ENCODE peak calls at places on chromosome 1, in nine cellular contexts. P is ovary, W is hepatocyte, Q is fibroblast of pulmonary artery, N is ascending aorta, U is tibial nerve, I is HCT116, F is spleen, A is dorsolateral prefrontal cortex. H is an unnamed sample.

GRCh38 chr1:230868736-230869385 is 540 bp upstream of the C1orf198 start:
- DNase-seq in N (no peak), A (peak; percentile 70), P (peak; percentile 58), F (peak; percentile 80), Q (peak; percentile 39), W (peak; percentile 77), I (peak; percentile 24), U (no peak), H (peak; percentile 34)

GRCh38 chr1:226679853-226680516 is 59.1 kb downstream of the ITPKB start:
- DNase-seq in W (peak; percentile 86), A (peak; percentile 73), I (no peak), U (peak; percentile 90), N (no peak), F (peak; percentile 95), P (peak; percentile 89), Q (peak; percentile 68), H (peak; percentile 35)

GRCh38 chr1:210230149-210230695 is 2.4 kb upstream of the SERTAD4 start:
- DNase-seq in N (no peak), W (no peak), Q (no peak), I (no peak), F (no peak), A (no peak), U (no peak), P (no peak), H (peak; percentile 34)

GRCh38 chr1:193456883-193457282 is 270.5 kb upstream of the B3GALT2 start:
- DNase-seq in N (no peak), P (no peak), I (no peak), W (no peak), A (no peak), U (no peak), F (no peak), Q (no peak), H (peak; percentile 36)

GRCh38 chr1:232557661-232558260 is 72.2 kb downstream of the SIPA1L2 start:
- DNase-seq in A (no peak), U (no peak), N (no peak), F (no peak), W (no peak), I (no peak), Q (no peak), P (no peak), H (no peak)

GRCh38 chr1:10267946-10268345 is 57.6 kb downstream of the KIF1B start:
- DNase-seq in P (no peak), N (no peak), Q (no peak), F (no peak), I (no peak), W (no peak), U (no peak), A (no peak), H (no peak)

GRCh38 chr1:39489567-39490239 is 1.7 kb upstream of the BMP8A start:
- DNase-seq in P (no peak), W (no peak), F (no peak), N (no peak), Q (no peak), I (no peak), U (no peak), A (no peak), H (no peak)

GRCh38 chr1:197268012-197268411 is at the start of gene CRB1:
- DNase-seq in F (no peak), U (no peak), A (no peak), W (no peak), N (no peak), Q (no peak), I (no peak), P (no peak), H (no peak)

GRCh38 chr1:159826436-159827101 is at the start of gene SLAMF8:
- DNase-seq in F (peak; percentile 84), P (no peak), Q (peak; percentile 33), U (peak; percentile 44), A (no peak), I (no peak), N (peak; percentile 27), W (no peak), H (no peak)

GRCh38 chr1:109786107-109786470 is 22.4 kb upstream of the EPS8L3 start:
- DNase-seq in Q (no peak), I (no peak), N (no peak), W (no peak), A (no peak), P (no peak), U (no peak), F (no peak), H (no peak)

GRCh38 chr1:4344065-4344753 is 310.2 kb upstream of the AJAP1 start:
- DNase-seq in I (no peak), P (no peak), Q (no peak), W (no peak), F (peak; percentile 39), U (no peak), A (no peak), N (no peak), H (no peak)

GRCh38 chr1:94296018-94296417 is 58.6 kb upstream of the ARHGAP29 start:
- DNase-seq in I (no peak), A (no peak), N (no peak), W (no peak), Q (peak; percentile 91), F (no peak), U (no peak), P (no peak), H (peak; percentile 76)

GRCh38 chr1:6260961-6261614 is at the start of gene GPR153:
- DNase-seq in F (no peak), Q (peak; percentile 28), A (no peak), W (peak; percentile 76), U (no peak), P (peak; percentile 51), I (no peak), N (no peak), H (peak; percentile 72)

GRCh38 chr1:233230011-233230410 is 65.5 kb downstream of the PCNX2 start:
- DNase-seq in N (no peak), Q (no peak), P (no peak), W (no peak), F (no peak), U (no peak), I (no peak), A (no peak), H (peak; percentile 27)

GRCh38 chr1:7218210-7218832 is 433.1 kb downstream of the CAMTA1 start:
- DNase-seq in A (no peak), I (peak; percentile 51), W (peak; percentile 47), F (no peak), Q (peak; percentile 42), P (no peak), N (no peak), U (peak; percentile 24), H (peak; percentile 35)

GRCh38 chr1:203743101-203743501 is 21.9 kb upstream of the LAX1 start:
- DNase-seq in Q (no peak), P (no peak), U (no peak), F (no peak), N (no peak), A (no peak), W (no peak), I (no peak), H (peak; percentile 15)

GRCh38 chr1:210384625-210385024 is 55.9 kb downstream of the HHAT start:
- DNase-seq in U (no peak), P (no peak), A (no peak), N (no peak), F (no peak), Q (no peak), W (no peak), I (no peak), H (no peak)

DNA sequence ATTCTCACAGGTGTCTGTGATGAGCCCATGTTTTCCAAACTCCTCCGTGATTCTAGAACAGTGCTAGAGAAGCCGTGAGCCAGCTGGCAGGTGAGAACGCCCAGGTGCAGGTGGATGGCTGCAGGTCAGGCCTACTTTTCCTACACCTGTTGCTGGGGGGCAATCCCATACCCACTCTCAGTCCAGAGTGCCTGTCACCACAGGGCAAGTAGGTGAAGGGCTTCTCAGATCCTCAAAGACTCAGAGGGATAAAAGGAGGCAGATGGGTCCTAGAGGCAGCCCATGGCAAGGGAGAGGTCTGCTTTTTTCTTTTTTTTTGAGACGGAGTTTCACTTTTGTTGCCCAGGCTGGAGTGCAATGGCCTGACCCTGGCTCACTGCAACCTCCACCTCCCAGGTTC is 50.7 kb upstream of the H6PD start:
- DNase-seq in Q (no peak), F (no peak), A (no peak), N (no peak), P (no peak), U (no peak), I (no peak), W (no peak), H (no peak)
- H3K4me3 ChIP-seq in Q (peak overlapping the region; percentile 93), F (no peak overlapping the region), A (no peak overlapping the region), N (peak overlapping the region; percentile 72), P (no peak overlapping the region), U (no peak overlapping the region), I (no peak overlapping the region), W (no peak overlapping the region), H (peak overlapping the region; percentile 94)

DNA sequence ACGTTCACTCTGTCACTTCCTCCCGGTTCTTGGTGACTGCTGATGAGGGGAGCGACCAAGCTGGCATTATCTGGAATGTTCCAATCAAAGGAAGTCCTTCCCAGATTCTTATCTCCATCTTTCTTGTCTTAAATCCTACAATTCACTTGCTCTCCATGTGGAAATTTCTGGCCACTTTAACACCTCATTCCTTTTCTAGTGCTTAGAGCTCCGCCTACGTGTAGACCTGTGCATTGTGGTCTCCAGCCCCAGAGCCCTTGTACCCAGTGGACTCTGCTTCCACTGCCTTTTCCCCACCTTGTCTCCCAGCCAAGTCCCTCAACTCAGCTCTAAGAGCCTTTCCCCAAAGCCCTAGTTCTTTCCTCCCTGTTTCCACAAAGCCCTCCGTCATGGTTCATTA is 12.2 kb upstream of the KLHDC7A start:
- DNase-seq in I (no peak), U (no peak), W (no peak), F (peak; percentile 23), P (no peak), N (no peak), A (no peak), Q (no peak), H (no peak)
- TF ChIP-seq CTCF in I (no peak), U (no peak), W (no peak), F (no peak), P (no peak), N (no peak), A (no peak), Q (no peak), H (no peak)

GRCh38 chr1:11690132-11690668 is 1.3 kb upstream of the DRAXIN start:
- DNase-seq in I (no peak), N (no peak), A (no peak), U (no peak), Q (no peak), P (no peak), W (no peak), F (no peak), H (no peak)
- H3K4me3 ChIP-seq in I (peak overlapping the region; percentile 69), N (no peak overlapping the region), A (peak overlapping the region; percentile 60), U (no peak overlapping the region), Q (no peak overlapping the region), P (no peak overlapping the region), W (no peak overlapping the region), F (no peak overlapping the region), H (no peak overlapping the region)

GRCh38 chr1:97780884-97781283 is 139.9 kb downstream of the DPYD start:
- DNase-seq in F (no peak), W (no peak), I (no peak), N (no peak), U (no peak), P (no peak), A (no peak), Q (no peak), H (no peak)

GRCh38 chr1:97781762-97782337 is 139.0 kb downstream of the DPYD start:
- DNase-seq in F (no peak), W (no peak), U (no peak), N (no peak), P (no peak), Q (no peak), A (no peak), I (no peak), H (no peak)

GRCh38 chr1:97783762-97784161 is 137.1 kb downstream of the DPYD start:
- DNase-seq in F (no peak), Q (no peak), N (no peak), W (no peak), P (no peak), I (no peak), A (no peak), U (no peak), H (no peak)

GRCh38 chr1:97778718-97779117 is 142.1 kb downstream of the DPYD start:
- DNase-seq in P (no peak), F (no peak), N (no peak), I (no peak), U (no peak), Q (peak; percentile 35), W (no peak), A (no peak), H (no peak)
- TF ChIP-seq CTCF in P (no peak), F (no peak), N (no peak), I (no peak), U (no peak), Q (peak; percentile 3), W (no peak), A (no peak), H (no peak)